ENCODE peak calls at places on chromosomes 16 and 17, in six cellular contexts. O is heart right ventricle, N is A549, Z is dorsolateral prefrontal cortex, S is IMR-90, J is tibial nerve. Y is an unnamed sample.

GRCh38 chr17:69434164-69434579 is 19.7 kb downstream of the MAP2K6 start:
- DNase-seq in O (no peak), N (no peak), Z (no peak), S (peak), J (no peak), Y (no peak)

GRCh38 chr16:62036807-62037135 is 533 bp upstream of the CDH8 start:
- DNase-seq in O (no peak), N (no peak), Z (no peak), S (no peak), J (no peak), Y (no peak)

GRCh38 chr16:27801259-27801945 is 251.5 kb downstream of the KATNIP start:
- DNase-seq in O (no peak), N (no peak), Z (no peak), S (no peak), J (no peak), Y (no peak)

GRCh38 chr16:12099451-12100123 is 123.1 kb downstream of the SNX29 start:
- DNase-seq in O (no peak), N (no peak), Z (no peak), S (no peak), J (no peak), Y (no peak)

GRCh38 chr16:58843675-58844074 is 109.6 kb upstream of the GOT2 start:
- DNase-seq in O (no peak), N (no peak), Z (no peak), S (peak), J (no peak), Y (no peak)

GRCh38 chr16:10548404-10548803 is 32.0 kb downstream of the EMP2 start:
- DNase-seq in O (no peak), N (no peak), Z (no peak), S (no peak), J (no peak), Y (no peak)

GRCh38 chr17:6471531-6472465 is 27.5 kb downstream of the PIMREG start:
- DNase-seq in O (no peak), N (peak), Z (peak), S (peak), J (no peak), Y (no peak)

GRCh38 chr17:7108981-7109380 is 5.6 kb downstream of the ASGR2 start:
- DNase-seq in O (no peak), N (no peak), Z (no peak), S (no peak), J (no peak), Y (no peak)

GRCh38 chr17:75854111-75854748 is 905 bp downstream of the WBP2 start:
- DNase-seq in O (no peak), N (peak), Z (no peak), S (peak), J (no peak), Y (no peak)

GRCh38 chr16:83661656-83662055 is 146.1 kb upstream of the HSBP1 start:
- DNase-seq in O (no peak), N (no peak), Z (no peak), S (no peak), J (no peak), Y (no peak)

GRCh38 chr17:39564201-39564828 is 43.4 kb downstream of the NEUROD2 start:
- DNase-seq in O (no peak), N (no peak), Z (no peak), S (no peak), J (no peak), Y (no peak)

GRCh38 chr17:77779711-77780539 is 178.6 kb upstream of the TNRC6C start:
- DNase-seq in O (peak), N (no peak), Z (peak), S (no peak), J (no peak), Y (no peak)

GRCh38 chr16:48157302-48157701 is 1.5 kb upstream of the ABCC12 start:
- DNase-seq in O (no peak), N (no peak), Z (no peak), S (no peak), J (no peak), Y (no peak)

GRCh38 chr16:85141491-85142128 is 29.3 kb upstream of the CIBAR2 start:
- DNase-seq in O (no peak), N (no peak), Z (no peak), S (no peak), J (no peak), Y (no peak)

GRCh38 chr17:74380959-74381808 is 13.9 kb downstream of the GPR142 start:
- DNase-seq in O (no peak), N (no peak), Z (no peak), S (no peak), J (no peak), Y (no peak)

GRCh38 chr17:16048797-16049449 is 49.3 kb downstream of the TTC19 start:
- DNase-seq in O (no peak), N (no peak), Z (no peak), S (no peak), J (no peak), Y (no peak)

GRCh38 chr16:27879601-27880247 is 183.8 kb downstream of the GSG1L start:
- DNase-seq in O (peak), N (no peak), Z (no peak), S (no peak), J (no peak), Y (no peak)

GRCh38 chr16:71855937-71856662 is 10.3 kb downstream of the ATXN1L start:
- DNase-seq in O (no peak), N (no peak), Z (no peak), S (no peak), J (no peak), Y (no peak)

GRCh38 chr17:12402963-12403622 is 262.6 kb upstream of the MYOCD start:
- DNase-seq in O (no peak), N (peak), Z (no peak), S (peak), J (no peak), Y (no peak)

GRCh38 chr17:74840500-74840899 is 19.2 kb downstream of the GRIN2C start:
- DNase-seq in O (no peak), N (no peak), Z (no peak), S (no peak), J (no peak), Y (no peak)

GRCh38 chr17:27494192-27495091 is 38.2 kb downstream of the KSR1 start:
- DNase-seq in O (peak), N (peak), Z (peak), S (peak), J (peak), Y (peak)

DNA sequence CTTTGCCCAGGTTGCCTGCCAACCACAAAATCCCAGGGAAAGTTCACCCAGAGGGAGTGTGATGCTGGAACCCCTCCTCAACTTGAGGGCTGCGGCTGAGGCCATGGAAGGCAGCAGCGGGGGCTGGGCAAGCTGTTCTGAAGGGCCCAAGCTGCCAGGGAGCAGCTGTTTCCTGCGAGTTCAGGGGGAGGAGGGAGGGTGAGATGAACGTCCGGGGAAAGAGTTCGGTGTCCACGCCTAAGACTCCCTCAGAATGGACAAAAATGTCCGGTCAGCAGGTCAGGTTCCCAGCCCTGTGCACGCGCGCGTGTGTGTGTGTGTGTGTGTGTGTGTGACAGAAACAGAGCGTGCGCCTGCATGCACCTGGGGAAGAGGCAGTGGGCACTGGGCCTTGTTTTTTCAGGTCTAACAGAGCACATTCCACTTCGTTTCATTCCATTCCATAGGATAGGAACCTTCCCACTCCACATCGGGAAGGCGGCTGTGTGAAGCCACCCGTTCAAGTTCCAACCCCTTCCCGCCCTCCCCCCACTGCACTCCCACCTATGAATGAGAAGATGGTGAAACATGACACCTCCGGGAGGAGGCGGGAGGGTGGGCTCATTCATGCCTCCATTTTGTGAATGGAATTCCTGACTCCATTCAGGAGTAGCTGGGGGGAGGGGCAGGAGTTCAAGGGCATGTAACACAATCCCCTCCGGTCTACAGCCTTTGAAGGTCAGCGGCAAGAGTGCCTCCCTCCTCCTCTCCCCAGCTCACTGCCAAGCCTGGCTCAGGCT is 15.6 kb downstream of the ETV4 start:
- DNase-seq in O (peak), N (no peak), Z (no peak), S (peak), J (peak), Y (no peak)
- TF ChIP-seq CTCF in O (no peak), N (no peak), Z (no peak), S (no peak), J (no peak), Y (no peak)

GRCh38 chr17:19288453-19288852 is 51.3 kb downstream of the EPN2 start:
- DNase-seq in O (no peak), N (no peak), Z (no peak), S (no peak), J (no peak), Y (no peak)

GRCh38 chr17:19285218-19285900 is 48.2 kb downstream of the EPN2 start:
- DNase-seq in O (no peak), N (no peak), Z (no peak), S (no peak), J (no peak), Y (no peak)

GRCh38 chr17:19287651-19288050 is 50.5 kb downstream of the EPN2 start:
- DNase-seq in O (no peak), N (no peak), Z (no peak), S (no peak), J (no peak), Y (no peak)

GRCh38 chr17:19284005-19284959 is 47.1 kb downstream of the EPN2 start:
- DNase-seq in O (no peak), N (no peak), Z (no peak), S (no peak), J (no peak), Y (no peak)

GRCh38 chr17:19286751-19287341 is 49.7 kb downstream of the EPN2 start:
- DNase-seq in O (no peak), N (no peak), Z (no peak), S (no peak), J (no peak), Y (no peak)
- H3K27ac ChIP-seq in O (peak), N (no peak), Z (peak), S (no peak), J (no peak), Y (peak)

GRCh38 chr17:79779088-79779529 is 1.2 kb downstream of the CBX2 start:
- DNase-seq in O (no peak), N (no peak), Z (no peak), S (no peak), J (no peak), Y (no peak)
- H3K4me3 ChIP-seq in O (no peak), N (peak), Z (no peak), S (peak), J (peak), Y (peak)

GRCh38 chr17:81713556-81714411 is 1.7 kb downstream of the SLC25A10 start:
- DNase-seq in O (peak), N (no peak), Z (no peak), S (no peak), J (no peak), Y (no peak)

GRCh38 chr17:81710514-81711308 is 1.4 kb upstream of the SLC25A10 start:
- DNase-seq in O (peak), N (no peak), Z (no peak), S (no peak), J (no peak), Y (no peak)

GRCh38 chr17:81713004-81713555 is 996 bp downstream of the SLC25A10 start:
- DNase-seq in O (no peak), N (no peak), Z (no peak), S (no peak), J (no peak), Y (no peak)

GRCh38 chr17:81712468-81713003 is 452 bp downstream of the SLC25A10 start:
- DNase-seq in O (peak), N (peak), Z (no peak), S (no peak), J (no peak), Y (no peak)

GRCh38 chr17:81711814-81712467 is at the start of gene SLC25A10:
- DNase-seq in O (peak), N (peak), Z (no peak), S (peak), J (peak), Y (no peak)
- TF ChIP-seq CTCF in O (no peak), N (no peak), Z (no peak), S (no peak), J (peak), Y (no peak)

DNA sequence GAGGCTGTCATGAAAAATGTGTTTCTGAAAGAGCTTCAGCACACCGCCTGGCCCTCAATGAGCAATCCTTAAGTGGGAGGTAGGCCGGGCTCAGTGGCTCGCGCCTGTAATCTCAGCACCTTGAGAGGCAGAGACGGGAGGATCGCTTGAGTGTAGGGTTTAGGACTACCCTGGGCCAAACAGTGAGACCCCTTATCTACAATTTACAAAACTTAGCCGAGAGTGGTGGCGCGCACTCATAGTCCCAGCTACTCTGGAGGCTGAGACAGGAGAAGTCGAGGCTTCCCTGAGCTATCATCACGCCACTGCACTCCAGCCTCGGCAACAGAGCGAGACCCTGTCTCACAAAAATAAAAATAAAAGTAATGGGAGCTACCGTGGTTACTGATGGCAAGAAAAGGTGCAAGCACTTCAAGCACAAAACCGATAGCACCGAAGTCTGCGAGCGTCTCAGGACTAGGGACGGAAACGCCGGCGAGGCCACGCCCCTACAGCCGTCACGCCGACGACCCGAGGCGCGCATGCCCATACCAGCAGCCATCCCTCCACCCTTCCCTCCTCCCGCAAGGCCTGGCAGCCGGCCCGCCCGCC is 622 bp downstream of the THUMPD1 start:
- DNase-seq in O (peak), N (peak), Z (peak), S (peak), J (peak), Y (peak)
- H3K27ac ChIP-seq in O (peak), N (peak), Z (peak), S (peak), J (peak), Y (peak)

GRCh38 chr16:23712976-23713375 is at the start of gene ERN2:
- DNase-seq in O (no peak), N (no peak), Z (no peak), S (no peak), J (no peak), Y (no peak)
- H3K4me3 ChIP-seq in O (no peak), N (no peak), Z (peak), S (no peak), J (no peak), Y (no peak)